ENCODE peak calls at places on chromosomes 1 and 21, in eight cellular contexts. One of them, this sample, is unnamed.

GRCh38 chr1:238537641-238538040 is 646.9 kb upstream of the ZP4 start:
- DNase-seq in stimulated activated CD8-positive, alpha-beta memory T cell treated with anti-CD3 and anti-CD28 coated beads, Interleukin-2, amount 100 ng/mL, for 1 hour: no peak
- DNase-seq in NCI-H1105 treated with DMSO at 0.1 percent for 48 hours: no peak
- DNase-seq in GM23248: no peak
- DNase-seq in NCI-H524: no peak
- DNase-seq in 8988T: no peak
- DNase-seq in NCI-H1417: no peak
- DNase-seq in astrocyte: no peak
- DNase-seq in this sample: no peak

GRCh38 chr1:176609556-176610408 is 146.8 kb downstream of the PAPPA2 start:
- DNase-seq in astrocyte: no peak
- DNase-seq in NCI-H524: no peak
- DNase-seq in stimulated activated CD8-positive, alpha-beta memory T cell treated with anti-CD3 and anti-CD28 coated beads, Interleukin-2, amount 100 ng/mL, for 1 hour: no peak
- DNase-seq in NCI-H1417: no peak
- DNase-seq in GM23248: peak
- DNase-seq in 8988T: no peak
- DNase-seq in NCI-H1105 treated with DMSO at 0.1 percent for 48 hours: no peak
- DNase-seq in this sample: peak

GRCh38 chr1:156259805-156260204 is 11.9 kb upstream of the PAQR6 start:
- DNase-seq in stimulated activated CD8-positive, alpha-beta memory T cell treated with anti-CD3 and anti-CD28 coated beads, Interleukin-2, amount 100 ng/mL, for 1 hour: no peak
- DNase-seq in GM23248: no peak
- DNase-seq in NCI-H1417: no peak
- DNase-seq in NCI-H524: no peak
- DNase-seq in NCI-H1105 treated with DMSO at 0.1 percent for 48 hours: no peak
- DNase-seq in astrocyte: no peak
- DNase-seq in 8988T: no peak
- DNase-seq in this sample: no peak

GRCh38 chr1:43954036-43954435 is 7.3 kb downstream of the IPO13 start:
- DNase-seq in stimulated activated CD8-positive, alpha-beta memory T cell treated with anti-CD3 and anti-CD28 coated beads, Interleukin-2, amount 100 ng/mL, for 1 hour: no peak
- DNase-seq in 8988T: no peak
- DNase-seq in NCI-H1417: no peak
- DNase-seq in NCI-H1105 treated with DMSO at 0.1 percent for 48 hours: no peak
- DNase-seq in astrocyte: no peak
- DNase-seq in NCI-H524: no peak
- DNase-seq in GM23248: no peak
- DNase-seq in this sample: no peak

GRCh38 chr1:222028694-222029093 is 286.8 kb upstream of the DUSP10 start:
- DNase-seq in astrocyte: no peak
- DNase-seq in NCI-H1417: no peak
- DNase-seq in stimulated activated CD8-positive, alpha-beta memory T cell treated with anti-CD3 and anti-CD28 coated beads, Interleukin-2, amount 100 ng/mL, for 1 hour: no peak
- DNase-seq in 8988T: no peak
- DNase-seq in NCI-H524: no peak
- DNase-seq in NCI-H1105 treated with DMSO at 0.1 percent for 48 hours: no peak
- DNase-seq in GM23248: no peak
- DNase-seq in this sample: no peak

GRCh38 chr21:35120631-35121180 is 71.6 kb upstream of the RUNX1 start:
- DNase-seq in NCI-H1417: peak
- DNase-seq in NCI-H524: no peak
- DNase-seq in stimulated activated CD8-positive, alpha-beta memory T cell treated with anti-CD3 and anti-CD28 coated beads, Interleukin-2, amount 100 ng/mL, for 1 hour: no peak
- DNase-seq in 8988T: no peak
- DNase-seq in astrocyte: no peak
- DNase-seq in GM23248: no peak
- DNase-seq in NCI-H1105 treated with DMSO at 0.1 percent for 48 hours: peak
- DNase-seq in this sample: no peak

GRCh38 chr1:17053071-17053684 is 654 bp downstream of the SDHB start:
- DNase-seq in astrocyte: no peak
- DNase-seq in GM23248: peak
- DNase-seq in stimulated activated CD8-positive, alpha-beta memory T cell treated with anti-CD3 and anti-CD28 coated beads, Interleukin-2, amount 100 ng/mL, for 1 hour: no peak
- DNase-seq in NCI-H524: no peak
- DNase-seq in 8988T: no peak
- DNase-seq in NCI-H1105 treated with DMSO at 0.1 percent for 48 hours: no peak
- DNase-seq in NCI-H1417: no peak
- DNase-seq in this sample: peak

GRCh38 chr1:226001852-226002666 is 2.9 kb upstream of the SDE2 start:
- DNase-seq in astrocyte: no peak
- DNase-seq in NCI-H524: no peak
- DNase-seq in stimulated activated CD8-positive, alpha-beta memory T cell treated with anti-CD3 and anti-CD28 coated beads, Interleukin-2, amount 100 ng/mL, for 1 hour: peak
- DNase-seq in NCI-H1105 treated with DMSO at 0.1 percent for 48 hours: peak
- DNase-seq in NCI-H1417: peak
- DNase-seq in 8988T: no peak
- DNase-seq in GM23248: peak
- DNase-seq in this sample: peak

GRCh38 chr1:56287736-56288135 is 291.6 kb downstream of the PLPP3 start:
- DNase-seq in GM23248: no peak
- DNase-seq in stimulated activated CD8-positive, alpha-beta memory T cell treated with anti-CD3 and anti-CD28 coated beads, Interleukin-2, amount 100 ng/mL, for 1 hour: no peak
- DNase-seq in NCI-H524: no peak
- DNase-seq in NCI-H1105 treated with DMSO at 0.1 percent for 48 hours: no peak
- DNase-seq in 8988T: no peak
- DNase-seq in NCI-H1417: no peak
- DNase-seq in astrocyte: no peak
- DNase-seq in this sample: no peak

GRCh38 chr1:234647758-234648157 is 37.8 kb upstream of the IRF2BP2 start:
- DNase-seq in 8988T: no peak
- DNase-seq in GM23248: peak
- DNase-seq in astrocyte: no peak
- DNase-seq in NCI-H1417: peak
- DNase-seq in stimulated activated CD8-positive, alpha-beta memory T cell treated with anti-CD3 and anti-CD28 coated beads, Interleukin-2, amount 100 ng/mL, for 1 hour: no peak
- DNase-seq in NCI-H524: no peak
- DNase-seq in NCI-H1105 treated with DMSO at 0.1 percent for 48 hours: no peak
- DNase-seq in this sample: no peak

GRCh38 chr1:9211291-9211811 is 23.2 kb upstream of the H6PD start:
- DNase-seq in NCI-H1417: no peak
- DNase-seq in GM23248: peak
- DNase-seq in NCI-H524: no peak
- DNase-seq in NCI-H1105 treated with DMSO at 0.1 percent for 48 hours: no peak
- DNase-seq in astrocyte: peak
- DNase-seq in stimulated activated CD8-positive, alpha-beta memory T cell treated with anti-CD3 and anti-CD28 coated beads, Interleukin-2, amount 100 ng/mL, for 1 hour: no peak
- DNase-seq in 8988T: no peak
- DNase-seq in this sample: peak

GRCh38 chr1:100034465-100034864 is 64.7 kb downstream of the SLC35A3 start:
- DNase-seq in GM23248: peak
- DNase-seq in NCI-H1105 treated with DMSO at 0.1 percent for 48 hours: peak
- DNase-seq in astrocyte: no peak
- DNase-seq in NCI-H524: no peak
- DNase-seq in NCI-H1417: peak
- DNase-seq in 8988T: peak
- DNase-seq in stimulated activated CD8-positive, alpha-beta memory T cell treated with anti-CD3 and anti-CD28 coated beads, Interleukin-2, amount 100 ng/mL, for 1 hour: no peak
- DNase-seq in this sample: no peak

GRCh38 chr1:108815566-108815965 is 41.3 kb downstream of the AKNAD1 start:
- DNase-seq in NCI-H1105 treated with DMSO at 0.1 percent for 48 hours: no peak
- DNase-seq in astrocyte: no peak
- DNase-seq in NCI-H1417: no peak
- DNase-seq in GM23248: peak
- DNase-seq in 8988T: no peak
- DNase-seq in NCI-H524: no peak
- DNase-seq in stimulated activated CD8-positive, alpha-beta memory T cell treated with anti-CD3 and anti-CD28 coated beads, Interleukin-2, amount 100 ng/mL, for 1 hour: no peak
- DNase-seq in this sample: no peak

GRCh38 chr1:19682257-19682656 is 17.6 kb downstream of the HTR6 start:
- DNase-seq in NCI-H1105 treated with DMSO at 0.1 percent for 48 hours: no peak
- DNase-seq in astrocyte: peak
- DNase-seq in stimulated activated CD8-positive, alpha-beta memory T cell treated with anti-CD3 and anti-CD28 coated beads, Interleukin-2, amount 100 ng/mL, for 1 hour: no peak
- DNase-seq in NCI-H1417: no peak
- DNase-seq in GM23248: peak
- DNase-seq in NCI-H524: no peak
- DNase-seq in 8988T: no peak
- DNase-seq in this sample: no peak

GRCh38 chr1:14149431-14149830 is 449.1 kb upstream of the KAZN start:
- DNase-seq in GM23248: peak
- DNase-seq in NCI-H1105 treated with DMSO at 0.1 percent for 48 hours: no peak
- DNase-seq in stimulated activated CD8-positive, alpha-beta memory T cell treated with anti-CD3 and anti-CD28 coated beads, Interleukin-2, amount 100 ng/mL, for 1 hour: no peak
- DNase-seq in 8988T: no peak
- DNase-seq in astrocyte: no peak
- DNase-seq in NCI-H1417: no peak
- DNase-seq in NCI-H524: no peak
- DNase-seq in this sample: no peak

GRCh38 chr1:1777950-1778826 is at the start of gene NADK:
- DNase-seq in NCI-H1417: peak
- DNase-seq in stimulated activated CD8-positive, alpha-beta memory T cell treated with anti-CD3 and anti-CD28 coated beads, Interleukin-2, amount 100 ng/mL, for 1 hour: peak
- DNase-seq in NCI-H1105 treated with DMSO at 0.1 percent for 48 hours: peak
- DNase-seq in astrocyte: no peak
- DNase-seq in NCI-H524: peak
- DNase-seq in 8988T: peak
- DNase-seq in GM23248: peak
- DNase-seq in this sample: peak

GRCh38 chr1:43221256-43221778 is 48.5 kb upstream of the TMEM125 start:
- DNase-seq in NCI-H1105 treated with DMSO at 0.1 percent for 48 hours: no peak
- DNase-seq in GM23248: no peak
- DNase-seq in astrocyte: no peak
- DNase-seq in NCI-H524: no peak
- DNase-seq in stimulated activated CD8-positive, alpha-beta memory T cell treated with anti-CD3 and anti-CD28 coated beads, Interleukin-2, amount 100 ng/mL, for 1 hour: no peak
- DNase-seq in NCI-H1417: no peak
- DNase-seq in 8988T: no peak
- DNase-seq in this sample: peak

GRCh38 chr1:248890549-248891498 is 15.2 kb upstream of the PGBD2 start:
- DNase-seq in NCI-H1417: no peak
- DNase-seq in GM23248: no peak
- DNase-seq in NCI-H524: no peak
- DNase-seq in 8988T: no peak
- DNase-seq in astrocyte: no peak
- DNase-seq in NCI-H1105 treated with DMSO at 0.1 percent for 48 hours: no peak
- DNase-seq in stimulated activated CD8-positive, alpha-beta memory T cell treated with anti-CD3 and anti-CD28 coated beads, Interleukin-2, amount 100 ng/mL, for 1 hour: no peak
- DNase-seq in this sample: peak

This sample was measured in MV-4-11.